ENCODE peak calls at places on chromosome 16, in four cellular contexts. A, O, Y and P are unnamed samples.

GRCh38 chr16:75265911-75266701 is 14.7 kb upstream of the BCAR1 start:
- DNase-seq in A (peak), O (peak), Y (peak), P (peak)

GRCh38 chr16:82748026-82748425 is 121.3 kb downstream of the CDH13 start:
- DNase-seq in A (no peak), O (peak), Y (no peak), P (no peak)

GRCh38 chr16:49748322-49748721 is 107.6 kb downstream of the ZNF423 start:
- DNase-seq in A (no peak), O (no peak), Y (no peak), P (no peak)

GRCh38 chr16:16063685-16064084 is 114.3 kb downstream of the ABCC1 start:
- DNase-seq in A (no peak), O (no peak), Y (no peak), P (no peak)

GRCh38 chr16:10993649-10994048 is 49.3 kb downstream of the CLEC16A start:
- DNase-seq in A (no peak), O (no peak), Y (no peak), P (no peak)

GRCh38 chr16:3797473-3797872 is 80.1 kb upstream of the TRAP1 start:
- DNase-seq in A (no peak), O (no peak), Y (no peak), P (no peak)

GRCh38 chr16:67942200-67942509 is 1.8 kb downstream of the LCAT start:
- DNase-seq in A (peak), O (no peak), Y (peak), P (peak)

GRCh38 chr16:89050119-89050867 is 43.4 kb upstream of the ACSF3 start:
- DNase-seq in A (no peak), O (no peak), Y (no peak), P (peak)

GRCh38 chr16:88497561-88498420 is 44.7 kb downstream of the ZFPM1 start:
- DNase-seq in A (no peak), O (no peak), Y (no peak), P (no peak)

GRCh38 chr16:4362476-4363250 is 9.0 kb upstream of the VASN start:
- DNase-seq in A (no peak), O (no peak), Y (no peak), P (no peak)

GRCh38 chr16:66605177-66605999 is 884 bp downstream of the CMTM3 start:
- DNase-seq in A (peak), O (peak), Y (peak), P (peak)

GRCh38 chr16:48409839-48410610 is 24.8 kb upstream of the SIAH1 start:
- DNase-seq in A (peak), O (no peak), Y (no peak), P (no peak)

GRCh38 chr16:12461201-12461600 is 342.5 kb downstream of the CPPED1 start:
- DNase-seq in A (peak), O (no peak), Y (no peak), P (no peak)

GRCh38 chr16:58933186-58933585 is 199.1 kb upstream of the GOT2 start:
- DNase-seq in A (no peak), O (no peak), Y (no peak), P (no peak)

GRCh38 chr16:79659352-79659751 is 58.8 kb upstream of the MAF start:
- DNase-seq in A (peak), O (no peak), Y (no peak), P (no peak)

GRCh38 chr16:89378947-89379771 is 111.2 kb downstream of the ANKRD11 start:
- DNase-seq in A (peak), O (no peak), Y (no peak), P (no peak)

GRCh38 chr16:47657032-47657431 is 195.9 kb downstream of the PHKB start:
- DNase-seq in A (no peak), O (no peak), Y (no peak), P (no peak)

GRCh38 chr16:30964540-30965226 is 7.1 kb downstream of the SETD1A start:
- DNase-seq in A (no peak), O (no peak), Y (no peak), P (no peak)

GRCh38 chr16:6483634-6484033 is 849.0 kb upstream of the RBFOX1 start:
- DNase-seq in A (no peak), O (no peak), Y (no peak), P (no peak)

GRCh38 chr16:21339927-21340326 is 61.8 kb upstream of the CRYM start:
- DNase-seq in A (no peak), O (no peak), Y (no peak), P (no peak)

GRCh38 chr16:4404967-4405696 is 11.3 kb downstream of the CORO7 start:
- DNase-seq in A (no peak), O (no peak), Y (no peak), P (peak)

GRCh38 chr16:85425061-85425662 is 188.0 kb upstream of the GSE1 start:
- DNase-seq in A (no peak), O (peak), Y (peak), P (no peak)

GRCh38 chr16:4521971-4522623 is 16.5 kb downstream of the CDIP1 start:
- DNase-seq in A (no peak), O (peak), Y (no peak), P (no peak)